ENCODE peak calls at places on chromosomes 12 and 14, in five cellular contexts. R is colonic mucosa, H is left colon, J is T-cell, V is GM12864. K is an unnamed sample.
A peak's percentile ranks its signal among the peaks of the same experiment; 100 is the strongest.

GRCh38 chr12:48000878-48001321 is 3.4 kb downstream of the COL2A1 start:
- DNase-seq in H (no peak), J (no peak), V (no peak), R (no peak), K (no peak)

GRCh38 chr14:95465358-95465757 is 51.1 kb downstream of the SYNE3 start:
- DNase-seq in R (no peak), H (no peak), J (no peak), V (no peak), K (no peak)

GRCh38 chr12:48302161-48302896 is 48.4 kb downstream of the ZNF641 start:
- DNase-seq in V (no peak), H (no peak), J (no peak), R (no peak), K (no peak)

GRCh38 chr12:790608-791007 is 38.2 kb downstream of the WNK1 start:
- DNase-seq in J (no peak), H (no peak), V (no peak), R (no peak), K (no peak)

GRCh38 chr12:53208877-53209463 is 1.9 kb upstream of the ITGB7 start:
- DNase-seq in R (no peak), H (no peak), V (no peak), J (no peak), K (no peak)

GRCh38 chr12:91189526-91189925 is 6.9 kb upstream of the DCN start:
- DNase-seq in H (no peak), R (no peak), J (no peak), V (no peak), K (no peak)

GRCh38 chr12:2680676-2681039 is 114.1 kb upstream of the FKBP4 start:
- DNase-seq in R (no peak), V (no peak), H (no peak), J (no peak), K (no peak)

GRCh38 chr14:38078393-38078792 is 129.3 kb upstream of the SSTR1 start:
- DNase-seq in V (no peak), J (peak; percentile 39), R (no peak), H (peak; percentile 16), K (no peak)

GRCh38 chr12:122891661-122892525 is 4.0 kb downstream of the VPS37B start:
- DNase-seq in H (no peak), J (no peak), R (peak; percentile 62), V (no peak), K (no peak)

GRCh38 chr14:87940382-87940781 is 52.6 kb downstream of the GALC start:
- DNase-seq in H (no peak), J (no peak), R (no peak), V (peak; percentile 49), K (no peak)

GRCh38 chr12:129002447-129002846 is 149.2 kb downstream of the GLT1D1 start:
- DNase-seq in H (no peak), J (no peak), R (no peak), V (no peak), K (no peak)

GRCh38 chr12:7319934-7320333 is 16.1 kb downstream of the ACSM4 start:
- DNase-seq in H (no peak), R (no peak), V (no peak), J (no peak), K (no peak)

GRCh38 chr14:69749956-69750355 is 17.0 kb upstream of the SRSF5 start:
- DNase-seq in V (no peak), R (peak; percentile 52), J (no peak), H (no peak), K (no peak)

GRCh38 chr14:101228949-101229541 is 325.5 kb upstream of the RTL1 start:
- DNase-seq in R (peak; percentile 12), H (no peak), V (no peak), J (no peak), K (no peak)

GRCh38 chr14:39266589-39266870 is 32.8 kb downstream of the MIA2 start:
- DNase-seq in J (no peak), R (peak; percentile 91), H (peak; percentile 89), V (no peak), K (no peak)

GRCh38 chr12:14540801-14541462 is 26.8 kb downstream of the PLBD1 start:
- DNase-seq in H (no peak), R (no peak), J (no peak), V (no peak), K (no peak)

GRCh38 chr12:125070117-125070516 is 4.9 kb downstream of the AACS start:
- DNase-seq in V (no peak), R (no peak), H (no peak), J (no peak), K (no peak)

GRCh38 chr12:24175281-24175680 is 225.8 kb upstream of the SOX5 start:
- DNase-seq in V (no peak), J (no peak), H (peak; percentile 20), R (peak; percentile 27), K (no peak)

GRCh38 chr12:92539966-92540791 is 162.6 kb upstream of the PLEKHG7 start:
- DNase-seq in H (no peak), J (no peak), V (no peak), R (peak; percentile 27), K (no peak)

GRCh38 chr14:49962616-49963015 is 69.7 kb downstream of the ARF6 start:
- DNase-seq in H (peak; percentile 58), R (peak; percentile 79), V (peak; percentile 82), J (no peak), K (no peak)

GRCh38 chr14:58697266-58697926 is 59.6 kb downstream of the DACT1 start:
- DNase-seq in V (no peak), J (no peak), H (no peak), R (no peak), K (no peak)

GRCh38 chr12:108375986-108376663 is 37.0 kb upstream of the CMKLR1 start:
- DNase-seq in H (no peak), V (no peak), J (no peak), R (no peak), K (no peak)

GRCh38 chr12:115132145-115132544 is 448.2 kb upstream of the TBX3 start:
- DNase-seq in V (no peak), H (no peak), R (no peak), J (no peak), K (no peak)

GRCh38 chr14:61860294-61860918 is 98.2 kb downstream of the SNAPC1 start:
- DNase-seq in V (peak; percentile 57), R (peak; percentile 40), J (peak; percentile 5), H (peak; percentile 64), K (no peak)

GRCh38 chr14:105069887-105070759 is 4.9 kb upstream of the GPR132 start:
- DNase-seq in J (no peak), V (peak; percentile 84), H (no peak), R (no peak), K (no peak)

GRCh38 chr12:27924350-27925140 is 48.0 kb downstream of the PTHLH start:
- DNase-seq in R (no peak), V (no peak), J (no peak), H (no peak), K (no peak)

GRCh38 chr14:100398044-100398443 is 74.9 kb downstream of the SLC25A47 start:
- DNase-seq in R (peak; percentile 67), V (no peak), H (no peak), J (no peak), K (no peak)

GRCh38 chr12:47783821-47784819 is 11.1 kb downstream of the SLC48A1 start:
- DNase-seq in H (no peak), J (no peak), V (no peak), R (no peak), K (no peak)

GRCh38 chr12:52151859-52152783 is 39.7 kb downstream of the KRT80 start:
- DNase-seq in J (peak; percentile 44), R (peak; percentile 77), V (no peak), H (peak; percentile 79), K (no peak)

GRCh38 chr14:104171029-104171697 is 32.8 kb downstream of the KIF26A start:
- DNase-seq in R (no peak), V (no peak), H (no peak), J (no peak), K (no peak)

GRCh38 chr12:80837342-80837978 is 100.3 kb downstream of the LIN7A start:
- DNase-seq in H (peak; percentile 8), J (no peak), R (no peak), V (no peak), K (no peak)

GRCh38 chr12:77133566-77133965 is 68.2 kb upstream of the E2F7 start:
- DNase-seq in V (no peak), J (no peak), H (peak; percentile 42), R (peak; percentile 22), K (no peak)

GRCh38 chr12:23049180-23049579 is 424.2 kb downstream of the ETNK1 start:
- DNase-seq in V (peak; percentile 2), H (no peak), J (no peak), R (no peak), K (no peak)

GRCh38 chr12:43273467-43273866 is 278.5 kb downstream of the ADAMTS20 start:
- DNase-seq in R (no peak), V (no peak), J (no peak), H (no peak), K (no peak)

GRCh38 chr12:131962069-131962468 is 12.3 kb downstream of the EP400 start:
- DNase-seq in R (no peak), V (no peak), H (no peak), J (no peak), K (no peak)

GRCh38 chr14:101761032-101761880 is at the start of gene PPP2R5C:
- DNase-seq in V (peak; percentile 46), H (peak; percentile 94), R (peak; percentile 94), J (peak; percentile 77), K (no peak)

GRCh38 chr12:71440393-71441349 is 1.1 kb downstream of the LGR5 start:
- DNase-seq in R (peak; percentile 64), H (peak; percentile 37), V (no peak), J (no peak), K (no peak)

GRCh38 chr12:39145175-39145999 is 240.0 kb upstream of the CPNE8 start:
- DNase-seq in H (peak; percentile 79), V (no peak), J (no peak), R (peak; percentile 69), K (no peak)

K was measured in cortex of kidney.